ENCODE peak calls at places on chromosomes 7 and 10, in six cellular contexts. H is NCI-H1105 treated with DMSO at 0.1 percent for 48 hours, Y is NCI-H460, A is DMS153, N is COR-L47, D is GM10248. U is an unnamed sample.

GRCh38 chr10:4353059-4353655 is 472.9 kb upstream of the AKR1E2 start:
- DNase-seq in H (no peak), Y (no peak), A (no peak), N (no peak), D (no peak), U (no peak)

GRCh38 chr7:46558482-46559193 is 637.6 kb upstream of the IGFBP3 start:
- DNase-seq in H (no peak), Y (peak; percentile 60), A (no peak), N (no peak), D (no peak), U (no peak)

GRCh38 chr7:24435002-24435401 is 138.2 kb upstream of the PALS2 start:
- DNase-seq in H (no peak), Y (no peak), A (no peak), N (no peak), D (no peak), U (no peak)

GRCh38 chr7:23285657-23286646 is 13.2 kb upstream of the MALSU1 start:
- DNase-seq in H (no peak), Y (no peak), A (no peak), N (no peak), D (no peak), U (no peak)

GRCh38 chr7:22452142-22452763 is 47.7 kb downstream of the STEAP1B start:
- DNase-seq in H (no peak), Y (peak; percentile 47), A (no peak), N (no peak), D (peak; percentile 59), U (no peak)

GRCh38 chr7:31981874-31982390 is 88.3 kb downstream of the PDE1C start:
- DNase-seq in H (no peak), Y (no peak), A (no peak), N (no peak), D (no peak), U (no peak)

GRCh38 chr10:70809011-70809611 is 6.6 kb upstream of the SGPL1 start:
- DNase-seq in H (no peak), Y (no peak), A (no peak), N (no peak), D (no peak), U (no peak)

GRCh38 chr7:159197066-159197975 is 52.7 kb upstream of the VIPR2 start:
- DNase-seq in H (no peak), Y (peak; percentile 59), A (peak; percentile 65), N (no peak), D (no peak), U (peak; percentile 64)

GRCh38 chr7:86926732-86927131 is 132.7 kb downstream of the ELAPOR2 start:
- DNase-seq in H (peak; percentile 69), Y (peak; percentile 33), A (peak; percentile 22), N (peak; percentile 57), D (peak; percentile 19), U (no peak)

GRCh38 chr10:50807851-50808776 is 68.4 kb downstream of the ASAH2B start:
- DNase-seq in H (no peak), Y (no peak), A (no peak), N (no peak), D (no peak), U (no peak)

GRCh38 chr7:100435401-100436304 is 644 bp downstream of the PPP1R35 start:
- DNase-seq in H (peak; percentile 23), Y (no peak), A (no peak), N (peak; percentile 52), D (peak; percentile 46), U (no peak)

GRCh38 chr10:74432841-74433594 is 282.0 kb downstream of the ADK start:
- DNase-seq in H (peak; percentile 78), Y (peak; percentile 8), A (peak; percentile 13), N (no peak), D (no peak), U (no peak)

GRCh38 chr10:9209105-9209798 is 1154.8 kb downstream of the GATA3 start:
- DNase-seq in H (peak; percentile 28), Y (peak; percentile 39), A (no peak), N (no peak), D (peak; percentile 39), U (no peak)

GRCh38 chr7:103766630-103767029 is 222.8 kb downstream of the RELN start:
- DNase-seq in H (no peak), Y (no peak), A (no peak), N (no peak), D (no peak), U (no peak)

GRCh38 chr10:485776-486572 is 203.5 kb downstream of the DIP2C start:
- DNase-seq in H (no peak), Y (no peak), A (no peak), N (peak; percentile 29), D (no peak), U (no peak)

GRCh38 chr10:29578457-29578856 is 56.3 kb downstream of the SVIL start:
- DNase-seq in H (no peak), Y (no peak), A (no peak), N (no peak), D (no peak), U (no peak)

GRCh38 chr10:12510566-12510965 is 161.2 kb downstream of the CAMK1D start:
- DNase-seq in H (no peak), Y (no peak), A (no peak), N (no peak), D (no peak), U (no peak)

GRCh38 chr10:25813511-25813910 is 120.5 kb upstream of the MYO3A start:
- DNase-seq in H (no peak), Y (no peak), A (no peak), N (no peak), D (no peak), U (no peak)